ENCODE peak calls at places on chromosomes 2 and 18, in six cellular contexts. Y is lung, H is fibroblast of pulmonary artery, F is fibroblast of lung, M is heart left ventricle, S is K562. R is an unnamed sample.

GRCh38 chr18:22432672-22433137 is 15.0 kb upstream of the CTAGE1 start:
- DNase-seq in Y (peak; percentile 54), H (peak; percentile 95), F (peak; percentile 94), M (peak; percentile 83), S (peak; percentile 72), R (peak; percentile 94)

GRCh38 chr18:32893915-32894314 is 121.1 kb upstream of the KLHL14 start:
- DNase-seq in Y (no peak), H (no peak), F (no peak), M (no peak), S (no peak), R (no peak)

GRCh38 chr2:176491172-176491904 is 222.1 kb downstream of the MTX2 start:
- DNase-seq in Y (peak; percentile 42), H (peak; percentile 96), F (peak; percentile 100), M (peak; percentile 83), S (peak; percentile 79), R (peak; percentile 96)

GRCh38 chr2:231124833-231125232 is at the start of gene HTR2B:
- DNase-seq in Y (no peak), H (peak; percentile 57), F (peak; percentile 25), M (no peak), S (no peak), R (peak; percentile 64)

GRCh38 chr2:8391126-8391525 is 290.7 kb upstream of the ID2 start:
- DNase-seq in Y (no peak), H (no peak), F (no peak), M (no peak), S (no peak), R (no peak)

GRCh38 chr2:225040862-225041209 is 1.4 kb downstream of the DOCK10 start:
- DNase-seq in Y (no peak), H (no peak), F (peak; percentile 13), M (no peak), S (no peak), R (no peak)

GRCh38 chr2:109435866-109436634 is 177.7 kb downstream of the SEPTIN10 start:
- DNase-seq in Y (no peak), H (peak; percentile 21), F (peak; percentile 12), M (peak; percentile 93), S (no peak), R (peak; percentile 26)

GRCh38 chr2:18723219-18723618 is 133.8 kb upstream of the NT5C1B start:
- DNase-seq in Y (no peak), H (no peak), F (no peak), M (no peak), S (no peak), R (no peak)

GRCh38 chr2:111678161-111678560 is 205.8 kb downstream of the ANAPC1 start:
- DNase-seq in Y (no peak), H (no peak), F (no peak), M (no peak), S (no peak), R (no peak)

GRCh38 chr2:74181739-74182138 is 3.1 kb upstream of the MOB1A start:
- DNase-seq in Y (peak; percentile 63), H (no peak), F (no peak), M (peak; percentile 40), S (peak; percentile 82), R (no peak)

GRCh38 chr2:186209532-186209931 is 276.5 kb upstream of the ZC3H15 start:
- DNase-seq in Y (no peak), H (no peak), F (no peak), M (no peak), S (no peak), R (no peak)

GRCh38 chr2:236631361-236632291 is 62.0 kb downstream of the ACKR3 start:
- DNase-seq in Y (no peak), H (no peak), F (no peak), M (peak; percentile 82), S (no peak), R (peak; percentile 61)

GRCh38 chr2:188367164-188367563 is 75.5 kb downstream of the GULP1 start:
- DNase-seq in Y (no peak), H (no peak), F (no peak), M (no peak), S (no peak), R (no peak)

GRCh38 chr2:17729880-17730279 is 23.7 kb downstream of the SMC6 start:
- DNase-seq in Y (no peak), H (no peak), F (no peak), M (no peak), S (no peak), R (no peak)

GRCh38 chr2:15674637-15675455 is 83.2 kb downstream of the DDX1 start:
- DNase-seq in Y (peak; percentile 40), H (peak; percentile 42), F (peak; percentile 22), M (no peak), S (no peak), R (no peak)

GRCh38 chr2:26344581-26345283 is 1.2 kb upstream of the SELENOI start:
- DNase-seq in Y (no peak), H (peak; percentile 51), F (peak; percentile 69), M (no peak), S (peak; percentile 90), R (peak; percentile 56)

GRCh38 chr18:8704361-8705279 is 736 bp upstream of the MTCL1 start:
- DNase-seq in Y (peak; percentile 86), H (peak; percentile 91), F (peak; percentile 88), M (peak; percentile 90), S (peak; percentile 91), R (peak; percentile 95)
- H3K4me3 ChIP-seq in Y (peak overlapping the region; percentile 65), H (peak overlapping the region; percentile 53), F (peak overlapping the region; percentile 59), M (peak overlapping the region; percentile 67), S (peak overlapping the region; percentile 52), R (peak overlapping the region; percentile 51)

GRCh38 chr2:164145093-164145987 is 409.5 kb upstream of the FIGN start:
- DNase-seq in Y (no peak), H (peak; percentile 14), F (peak; percentile 74), M (no peak), S (no peak), R (peak; percentile 8)
- TF ChIP-seq CTCF in Y (no peak), H (no peak), F (no peak), M (no peak), S (no peak), R (no peak)

DNA sequence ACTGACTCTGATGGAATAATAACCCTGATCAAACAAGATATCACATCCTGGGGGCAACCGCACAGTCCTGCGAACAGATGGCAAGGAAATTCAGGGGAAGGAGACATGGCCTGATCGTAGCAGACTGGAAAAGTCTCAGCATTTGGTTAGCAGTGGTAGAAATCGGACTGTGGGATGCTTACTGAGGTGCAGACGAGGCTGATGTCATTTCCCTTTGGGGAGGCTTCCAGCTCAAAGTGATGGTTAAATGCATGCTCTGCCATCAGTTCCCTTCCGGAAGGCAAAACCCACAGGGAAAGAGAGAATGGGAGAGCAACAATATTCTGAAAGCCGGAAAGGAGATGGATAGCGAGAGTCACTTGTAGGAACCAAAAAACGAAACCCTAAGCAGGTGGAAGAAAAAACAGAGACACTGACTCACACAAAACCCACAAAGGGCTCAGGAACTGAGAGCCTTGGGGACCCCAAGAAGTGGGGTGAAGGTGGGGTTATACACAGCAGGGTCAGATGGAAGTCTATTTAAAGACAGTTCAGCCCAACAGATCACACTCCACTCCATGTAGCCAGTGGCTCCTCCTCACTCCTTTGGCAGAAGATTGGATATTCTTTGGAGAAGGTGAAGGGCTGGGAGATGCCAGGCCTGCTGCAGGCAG is 93.1 kb downstream of the INPP5D start:
- DNase-seq in Y (no peak), H (no peak), F (no peak), M (no peak), S (no peak), R (no peak)
- H3K4me3 ChIP-seq in Y (no peak overlapping the region), H (no peak overlapping the region), F (no peak overlapping the region), M (no peak overlapping the region), S (no peak overlapping the region), R (no peak overlapping the region)

GRCh38 chr2:190344275-190344827 is 962 bp downstream of the INPP1 start:
- DNase-seq in Y (peak; percentile 41), H (no peak), F (peak; percentile 23), M (peak; percentile 43), S (no peak), R (peak; percentile 26)
- TF ChIP-seq CTCF in Y (peak; percentile 41), H (peak; percentile 16), F (peak; percentile 20), M (peak; percentile 70), S (no peak), R (peak; percentile 34)

GRCh38 chr18:21099442-21099841 is 12.2 kb downstream of the ROCK1 start:
- DNase-seq in Y (no peak), H (no peak), F (no peak), M (no peak), S (no peak), R (no peak)
- H3K4me3 ChIP-seq in Y (no peak overlapping the region), H (no peak overlapping the region), F (no peak overlapping the region), M (no peak overlapping the region), S (no peak overlapping the region), R (no peak overlapping the region)

GRCh38 chr2:29644949-29645348 is 276.4 kb downstream of the ALK start:
- DNase-seq in Y (no peak), H (no peak), F (no peak), M (no peak), S (no peak), R (no peak)
- TF ChIP-seq CTCF in Y (no peak), H (no peak), F (no peak), M (no peak), S (no peak), R (peak; percentile 7)

GRCh38 chr2:233498126-233498525 is 68.5 kb downstream of the USP40 start:
- DNase-seq in Y (no peak), H (no peak), F (no peak), M (no peak), S (no peak), R (no peak)

GRCh38 chr2:233492078-233492477 is 74.5 kb downstream of the USP40 start:
- DNase-seq in Y (no peak), H (no peak), F (no peak), M (no peak), S (no peak), R (no peak)

GRCh38 chr2:233497692-233498091 is 68.9 kb downstream of the USP40 start:
- DNase-seq in Y (no peak), H (no peak), F (no peak), M (no peak), S (no peak), R (no peak)

GRCh38 chr2:233492738-233493137 is 73.8 kb downstream of the USP40 start:
- DNase-seq in Y (no peak), H (no peak), F (no peak), M (no peak), S (no peak), R (no peak)

GRCh38 chr2:233495503-233496496 is 70.8 kb downstream of the USP40 start:
- DNase-seq in Y (no peak), H (no peak), F (no peak), M (no peak), S (no peak), R (no peak)
- H3K4me3 ChIP-seq in Y (no peak overlapping the region), H (no peak overlapping the region), F (no peak overlapping the region), M (no peak overlapping the region), S (no peak overlapping the region), R (no peak overlapping the region)

DNA sequence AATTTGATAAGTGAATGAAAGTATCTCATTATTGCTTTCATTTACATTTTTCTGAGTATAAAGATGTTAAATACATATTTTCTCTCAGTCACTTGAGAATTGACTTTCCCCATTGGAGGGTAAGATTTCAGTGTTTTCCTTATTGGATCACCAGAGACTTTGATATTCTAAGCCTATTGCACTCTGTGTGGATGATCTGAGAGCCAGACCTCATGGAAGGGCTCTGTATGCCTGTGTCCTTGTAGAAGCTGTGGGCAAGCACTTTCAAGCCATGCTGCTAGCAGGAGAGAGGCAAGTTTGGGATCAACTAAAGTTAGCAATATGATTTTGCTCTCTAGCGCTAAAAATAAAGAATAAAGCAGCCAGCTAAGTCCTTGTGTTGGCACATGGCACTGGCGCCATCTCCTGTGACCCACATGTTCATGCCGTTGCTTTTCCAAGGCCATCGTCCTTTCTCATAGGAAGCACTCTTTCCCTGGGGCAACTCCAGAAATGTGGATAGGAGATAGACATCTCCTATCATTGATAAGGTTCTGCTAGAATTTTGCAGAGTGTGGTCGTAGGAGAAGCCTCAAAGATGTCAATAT is 72.6 kb downstream of the AOX1 start:
- DNase-seq in Y (no peak), H (no peak), F (no peak), M (no peak), S (no peak), R (no peak)
- TF ChIP-seq CTCF in Y (no peak), H (no peak), F (no peak), M (no peak), S (no peak), R (no peak)

GRCh38 chr2:171167352-171167997 is 6.8 kb upstream of the TLK1 start:
- DNase-seq in Y (no peak), H (peak; percentile 27), F (no peak), M (no peak), S (no peak), R (peak; percentile 13)
- H3K4me3 ChIP-seq in Y (no peak overlapping the region), H (no peak overlapping the region), F (no peak overlapping the region), M (no peak overlapping the region), S (no peak overlapping the region), R (no peak overlapping the region)

R was measured in cardiac fibroblast.